ENCODE peak calls at places on chromosome 2, in four cellular contexts. P is astrocyte, G is HL-60, T is psoas muscle. B is an unnamed sample.

GRCh38 chr2:219112651-219113338 is 47.8 kb downstream of the NHEJ1 start:
- DNase-seq in P (no peak), G (no peak), T (no peak), B (no peak)

GRCh38 chr2:24724111-24724775 is 68.9 kb downstream of the PTRHD1 start:
- DNase-seq in P (no peak), G (no peak), T (no peak), B (no peak)

GRCh38 chr2:55159752-55160151 is 72.3 kb downstream of the CLHC1 start:
- DNase-seq in P (no peak), G (no peak), T (no peak), B (no peak)

GRCh38 chr2:1990724-1991123 is 246.4 kb upstream of the PXDN start:
- DNase-seq in P (peak), G (no peak), T (no peak), B (no peak)

GRCh38 chr2:117983040-117983439 is 30.8 kb downstream of the CCDC93 start:
- DNase-seq in P (peak), G (no peak), T (no peak), B (no peak)

GRCh38 chr2:24818721-24819167 is 25.5 kb downstream of the CENPO start:
- DNase-seq in P (peak), G (no peak), T (no peak), B (no peak)

GRCh38 chr2:37663390-37663789 is 8.1 kb downstream of the CDC42EP3 start:
- DNase-seq in P (no peak), G (no peak), T (no peak), B (no peak)

GRCh38 chr2:210503622-210504300 is 27.2 kb upstream of the LANCL1 start:
- DNase-seq in P (no peak), G (no peak), T (no peak), B (no peak)

GRCh38 chr2:144518744-144519596 is 949 bp downstream of the ZEB2 start:
- DNase-seq in P (no peak), G (no peak), T (no peak), B (no peak)

GRCh38 chr2:85733121-85733960 is 20.4 kb upstream of the ATOH8 start:
- DNase-seq in P (no peak), G (no peak), T (peak), B (no peak)

GRCh38 chr2:241676665-241677064 is 9.9 kb downstream of the DTYMK start:
- DNase-seq in P (no peak), G (no peak), T (no peak), B (no peak)

GRCh38 chr2:205086689-205087088 is 541.4 kb downstream of the PARD3B start:
- DNase-seq in P (peak), G (no peak), T (no peak), B (no peak)

GRCh38 chr2:5521462-5521861 is 170.7 kb upstream of the SOX11 start:
- DNase-seq in P (no peak), G (no peak), T (no peak), B (no peak)

GRCh38 chr2:98514879-98515570 is 70.4 kb downstream of the INPP4A start:
- DNase-seq in P (peak), G (peak), T (no peak), B (no peak)

GRCh38 chr2:45380131-45380836 is 230.8 kb downstream of the SRBD1 start:
- DNase-seq in P (peak), G (no peak), T (no peak), B (peak)

GRCh38 chr2:51225377-51225776 is 193.4 kb upstream of the NRXN1 start:
- DNase-seq in P (no peak), G (no peak), T (no peak), B (no peak)

GRCh38 chr2:23687214-23687613 is 239.7 kb downstream of the ATAD2B start:
- DNase-seq in P (no peak), G (no peak), T (peak), B (no peak)

GRCh38 chr2:733001-733400 is 55.8 kb upstream of the TMEM18 start:
- DNase-seq in P (no peak), G (no peak), T (no peak), B (no peak)

GRCh38 chr2:221612171-221612570 is 40.1 kb upstream of the EPHA4 start:
- DNase-seq in P (no peak), G (no peak), T (no peak), B (no peak)

GRCh38 chr2:158042245-158042644 is 59.4 kb upstream of the UPP2 start:
- DNase-seq in P (no peak), G (no peak), T (no peak), B (no peak)

GRCh38 chr2:201448067-201448466 is 3.2 kb downstream of the TRAK2 start:
- DNase-seq in P (no peak), G (no peak), T (no peak), B (no peak)

GRCh38 chr2:238994876-238995275 is 147.0 kb downstream of the TWIST2 start:
- DNase-seq in P (no peak), G (no peak), T (no peak), B (no peak)

GRCh38 chr2:138435701-138436100 is 65.9 kb upstream of the SPOPL start:
- DNase-seq in P (no peak), G (no peak), T (no peak), B (no peak)

GRCh38 chr2:120958623-120959366 is 223.1 kb downstream of the GLI2 start:
- DNase-seq in P (no peak), G (no peak), T (no peak), B (no peak)

GRCh38 chr2:58965602-58966001 is 724.5 kb upstream of the FANCL start:
- DNase-seq in P (no peak), G (no peak), T (no peak), B (no peak)

GRCh38 chr2:8679827-8680731 is 1.8 kb upstream of the ID2 start:
- DNase-seq in P (peak), G (no peak), T (no peak), B (no peak)

GRCh38 chr2:127597046-127597983 is 48.6 kb upstream of the GPR17 start:
- DNase-seq in P (no peak), G (no peak), T (no peak), B (no peak)

GRCh38 chr2:72965770-72966430 is 48.6 kb downstream of the EMX1 start:
- DNase-seq in P (no peak), G (no peak), T (no peak), B (no peak)

GRCh38 chr2:150978053-150978452 is 283.6 kb downstream of the RBM43 start:
- DNase-seq in P (peak), G (no peak), T (no peak), B (no peak)

GRCh38 chr2:138445227-138445626 is 56.3 kb upstream of the SPOPL start:
- DNase-seq in P (no peak), G (no peak), T (no peak), B (no peak)

GRCh38 chr2:2014251-2014761 is 270.0 kb upstream of the PXDN start:
- DNase-seq in P (peak), G (no peak), T (no peak), B (no peak)

GRCh38 chr2:172179045-172179742 is 76.5 kb upstream of the DLX2 start:
- DNase-seq in P (peak), G (no peak), T (no peak), B (peak)

GRCh38 chr2:229235136-229235914 is 35.8 kb downstream of the PID1 start:
- DNase-seq in P (peak), G (no peak), T (peak), B (peak)

GRCh38 chr2:150663143-150663542 is 175.7 kb upstream of the RND3 start:
- DNase-seq in P (peak), G (no peak), T (no peak), B (peak)

GRCh38 chr2:227867386-227867785 is 4.0 kb upstream of the DAW1 start:
- DNase-seq in P (no peak), G (no peak), T (no peak), B (no peak)

GRCh38 chr2:119713819-119714490 is 35.0 kb downstream of the TMEM177 start:
- DNase-seq in P (no peak), G (no peak), T (no peak), B (no peak)
- H3K27ac ChIP-seq in P (no peak), G (no peak), T (no peak), B (no peak)

GRCh38 chr2:152115952-152116351 is 17.1 kb upstream of the CACNB4 start:
- DNase-seq in P (no peak), G (no peak), T (no peak), B (no peak)
- TF ChIP-seq CTCF in P (no peak), G (no peak), T (no peak), B (no peak)

GRCh38 chr2:184041077-184041476 is 557.3 kb upstream of the ZNF804A start:
- DNase-seq in P (no peak), G (no peak), T (no peak), B (no peak)
- H3K27ac ChIP-seq in P (no peak), G (no peak), T (no peak), B (no peak)

GRCh38 chr2:142170847-142171246 is 40.0 kb upstream of the LRP1B start:
- DNase-seq in P (no peak), G (no peak), T (no peak), B (no peak)

GRCh38 chr2:142165790-142166189 is 35.0 kb upstream of the LRP1B start:
- DNase-seq in P (peak), G (peak), T (no peak), B (peak)
- TF ChIP-seq CTCF in P (peak), G (no peak), T (no peak), B (no peak)

B was measured in RWPE1.